ENCODE peak calls at places on chromosomes 13 and 19, in seven cellular contexts. B is IMR-90, R is esophagus muscularis mucosa, M is lower leg skin, Q is heart left ventricle, D is transverse colon, S is A549. P is an unnamed sample.

GRCh38 chr19:14333101-14333871 is 48.0 kb upstream of the ADGRE5 start:
- DNase-seq in B (no peak), R (no peak), M (no peak), Q (peak), D (peak), S (peak), P (no peak)

GRCh38 chr19:57099199-57099661 is 20.6 kb upstream of the USP29 start:
- DNase-seq in B (peak), R (no peak), M (no peak), Q (peak), D (peak), S (peak), P (peak)

GRCh38 chr13:48561461-48562224 is 28.8 kb upstream of the RCBTB2 start:
- DNase-seq in B (no peak), R (no peak), M (no peak), Q (no peak), D (no peak), S (no peak), P (no peak)

GRCh38 chr19:55622242-55622969 is 2.0 kb downstream of the ZNF784 start:
- DNase-seq in B (no peak), R (no peak), M (no peak), Q (no peak), D (no peak), S (no peak), P (no peak)

GRCh38 chr19:8610041-8610927 is at the start of gene ADAMTS10:
- DNase-seq in B (peak), R (no peak), M (no peak), Q (peak), D (peak), S (no peak), P (no peak)

GRCh38 chr13:50826035-50826434 is 17.5 kb downstream of the DLEU7 start:
- DNase-seq in B (no peak), R (no peak), M (no peak), Q (no peak), D (no peak), S (no peak), P (no peak)

GRCh38 chr19:5697022-5697889 is 7.2 kb downstream of the RPL36 start:
- DNase-seq in B (no peak), R (no peak), M (no peak), Q (no peak), D (no peak), S (no peak), P (no peak)

GRCh38 chr19:13505761-13506549 is at the start of gene CACNA1A:
- DNase-seq in B (peak), R (no peak), M (no peak), Q (no peak), D (no peak), S (no peak), P (no peak)

GRCh38 chr19:7742575-7742974 is 4.8 kb downstream of the CD209 start:
- DNase-seq in B (no peak), R (no peak), M (no peak), Q (no peak), D (no peak), S (no peak), P (no peak)

GRCh38 chr13:110123041-110123809 is 183.7 kb downstream of the COL4A1 start:
- DNase-seq in B (no peak), R (peak), M (peak), Q (no peak), D (no peak), S (no peak), P (no peak)

GRCh38 chr13:46903748-46904147 is 6.9 kb upstream of the HTR2A start:
- DNase-seq in B (peak), R (no peak), M (no peak), Q (no peak), D (no peak), S (no peak), P (no peak)

GRCh38 chr13:44972956-44973581 is 16.2 kb downstream of the NUFIP1 start:
- DNase-seq in B (peak), R (no peak), M (no peak), Q (no peak), D (no peak), S (peak), P (no peak)

GRCh38 chr19:40274585-40275544 is 10.3 kb downstream of the AKT2 start:
- DNase-seq in B (no peak), R (no peak), M (no peak), Q (no peak), D (no peak), S (no peak), P (peak)
- TF ChIP-seq POLR2A in B (no peak), R (no peak), M (no peak), Q (no peak), D (no peak), S (no peak), P (no peak)

GRCh38 chr13:95678967-95679366 is 2.0 kb downstream of the DNAJC3 start:
- DNase-seq in B (no peak), R (no peak), M (no peak), Q (no peak), D (no peak), S (no peak), P (no peak)
- H3K4me3 ChIP-seq in B (no peak), R (no peak), M (no peak), Q (peak), D (no peak), S (no peak), P (no peak)

GRCh38 chr19:29665215-29665825 is at the start of gene PLEKHF1:
- DNase-seq in B (peak), R (peak), M (peak), Q (peak), D (peak), S (peak), P (peak)
- TF ChIP-seq POLR2A in B (peak), R (peak), M (no peak), Q (peak), D (no peak), S (peak), P (no peak)

GRCh38 chr19:47020132-47020805 is 632 bp downstream of the NPAS1 start:
- DNase-seq in B (no peak), R (no peak), M (no peak), Q (no peak), D (no peak), S (no peak), P (no peak)
- H3K4me3 ChIP-seq in B (peak), R (peak), M (no peak), Q (peak), D (no peak), S (peak), P (peak)

GRCh38 chr13:96053003-96053703 is at the start of gene UGGT2:
- DNase-seq in B (peak), R (peak), M (peak), Q (peak), D (peak), S (peak), P (peak)
- TF ChIP-seq POLR2A in B (peak), R (peak), M (no peak), Q (peak), D (peak), S (peak), P (no peak)

GRCh38 chr13:113364371-113364932 is 522 bp upstream of the GRTP1 start:
- DNase-seq in B (no peak), R (no peak), M (peak), Q (no peak), D (peak), S (peak), P (peak)
- H3K4me3 ChIP-seq in B (no peak), R (peak), M (peak), Q (peak), D (peak), S (peak), P (no peak)

GRCh38 chr19:38852231-38853044 is 2.7 kb upstream of the HNRNPL start:
- DNase-seq in B (peak), R (no peak), M (peak), Q (peak), D (peak), S (peak), P (peak)
- TF ChIP-seq POLR2A in B (peak), R (peak), M (no peak), Q (no peak), D (peak), S (peak), P (no peak)

DNA sequence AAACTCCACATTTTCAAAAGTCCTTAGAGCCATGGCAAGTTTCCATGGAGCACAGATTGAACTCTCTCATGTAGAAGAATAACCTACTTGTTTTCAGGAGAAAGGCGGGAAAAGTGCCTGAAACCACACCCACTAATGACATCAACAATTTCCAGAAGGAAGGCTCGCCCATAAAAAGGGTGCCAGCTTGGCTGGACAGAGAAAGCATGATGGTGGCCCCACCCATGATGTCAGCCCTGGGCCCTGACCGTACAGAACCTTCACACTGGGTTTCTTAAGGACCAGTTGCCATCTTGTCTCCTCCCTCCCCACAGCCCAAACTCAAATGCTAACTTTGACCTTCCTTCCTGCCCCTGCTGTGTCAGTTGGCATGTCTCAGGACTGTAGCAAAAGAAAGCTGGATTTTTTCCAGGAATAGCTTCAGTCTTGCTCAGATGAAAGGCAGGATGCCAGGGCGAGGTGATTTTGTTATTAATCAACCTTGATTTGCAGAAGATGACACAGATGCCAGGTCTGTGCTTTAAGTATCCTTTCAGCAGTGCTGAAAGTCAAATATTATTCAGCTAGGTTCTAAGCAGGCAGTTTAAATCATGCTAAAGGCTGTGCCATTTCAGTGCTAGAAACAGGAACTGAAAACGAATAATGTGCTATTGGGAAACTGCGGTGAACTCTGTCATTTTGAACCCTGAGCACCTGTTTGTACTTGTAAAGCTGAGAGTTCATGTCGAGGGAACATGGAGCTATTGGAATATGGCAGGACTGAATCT is 89.5 kb upstream of the RFC3 start:
- DNase-seq in B (no peak), R (no peak), M (no peak), Q (peak), D (peak), S (no peak), P (no peak)
- H3K4me3 ChIP-seq in B (no peak), R (no peak), M (no peak), Q (no peak), D (no peak), S (no peak), P (no peak)

GRCh38 chr19:30236006-30236405 is 136.2 kb upstream of the ZNF536 start:
- DNase-seq in B (no peak), R (no peak), M (no peak), Q (no peak), D (no peak), S (no peak), P (no peak)
- TF ChIP-seq POLR2A in B (no peak), R (no peak), M (no peak), Q (no peak), D (no peak), S (no peak), P (no peak)

P was measured in thyroid gland.